ENCODE peak calls at places on chromosomes 5 and 9, in four cellular contexts. Z is GM20000, N is stomach, S is lower leg skin. X is an unnamed sample.

GRCh38 chr5:73968729-73969128 is 342.7 kb downstream of the ARHGEF28 start:
- DNase-seq in Z (no peak), S (no peak), N (no peak), X (no peak)

GRCh38 chr5:132827943-132828673 is 2.3 kb downstream of the SHROOM1 start:
- DNase-seq in S (no peak), N (no peak), Z (peak), X (no peak)

GRCh38 chr5:31824886-31825774 is 186.2 kb downstream of the PDZD2 start:
- DNase-seq in S (no peak), N (peak), Z (peak), X (no peak)

GRCh38 chr9:19404278-19405075 is 4.3 kb upstream of the ACER2 start:
- DNase-seq in S (no peak), N (peak), Z (no peak), X (no peak)

GRCh38 chr5:53090229-53090628 is 19.3 kb downstream of the MOCS2 start:
- DNase-seq in S (no peak), N (no peak), Z (no peak), X (no peak)

GRCh38 chr5:141732417-141732816 is 50.4 kb upstream of the ARAP3 start:
- DNase-seq in Z (no peak), N (no peak), S (no peak), X (no peak)

GRCh38 chr5:161851691-161852299 is 3.9 kb downstream of the GABRA1 start:
- DNase-seq in Z (no peak), S (no peak), N (no peak), X (no peak)

GRCh38 chr9:35746583-35746982 is 2.4 kb downstream of the GBA2 start:
- DNase-seq in Z (no peak), S (no peak), N (no peak), X (no peak)

GRCh38 chr5:60929024-60929423 is 15.8 kb downstream of the ERCC8 start:
- DNase-seq in S (no peak), N (no peak), Z (no peak), X (no peak)

GRCh38 chr9:113996531-113997001 is 81.5 kb downstream of the AMBP start:
- DNase-seq in N (peak), Z (no peak), S (peak), X (no peak)

GRCh38 chr5:124754206-124754927 is 7.9 kb upstream of the ZNF608 start:
- DNase-seq in Z (no peak), N (no peak), S (no peak), X (no peak)

GRCh38 chr9:92151691-92152393 is 36.6 kb upstream of the SPTLC1 start:
- DNase-seq in N (no peak), Z (no peak), S (no peak), X (no peak)

GRCh38 chr5:151082274-151082902 is 1.6 kb upstream of the TNIP1 start:
- DNase-seq in S (no peak), N (no peak), Z (no peak), X (no peak)

GRCh38 chr9:77018058-77019009 is 1.1 kb upstream of the FOXB2 start:
- DNase-seq in S (no peak), Z (no peak), N (no peak), X (no peak)

GRCh38 chr9:116741106-116741740 is 54.1 kb downstream of the TRIM32 start:
- DNase-seq in N (no peak), Z (no peak), S (no peak), X (no peak)

GRCh38 chr9:130938652-130939404 is at the start of gene FIBCD1:
- DNase-seq in N (no peak), Z (peak), S (no peak), X (no peak)

GRCh38 chr5:133546500-133546899 is 65.8 kb downstream of the FSTL4 start:
- DNase-seq in S (no peak), Z (no peak), N (no peak), X (no peak)

GRCh38 chr9:36535106-36535505 is 37.6 kb upstream of the MELK start:
- DNase-seq in S (no peak), Z (no peak), N (no peak), X (no peak)

GRCh38 chr9:90827181-90827866 is 25.7 kb downstream of the SYK start:
- DNase-seq in N (no peak), Z (peak), S (no peak), X (no peak)

GRCh38 chr9:135502168-135502872 is 1.8 kb downstream of the MRPS2 start:
- DNase-seq in N (no peak), S (no peak), Z (no peak), X (no peak)

GRCh38 chr9:129812385-129812784 is 9.4 kb downstream of the TOR1B start:
- DNase-seq in N (no peak), Z (no peak), S (no peak), X (no peak)

GRCh38 chr5:95526871-95527270 is 27.9 kb downstream of the SKIC3 start:
- DNase-seq in S (no peak), N (no peak), Z (no peak), X (no peak)

GRCh38 chr9:118331622-118332045 is 627.4 kb downstream of the TLR4 start:
- DNase-seq in S (no peak), N (no peak), Z (no peak), X (no peak)

GRCh38 chr5:66273131-66273530 is 129.0 kb downstream of the SREK1 start:
- DNase-seq in Z (no peak), N (no peak), S (no peak), X (no peak)

GRCh38 chr5:127076730-127077129 is 3.4 kb upstream of the C5orf63 start:
- DNase-seq in S (no peak), Z (no peak), N (no peak), X (no peak)

GRCh38 chr5:38472541-38472940 is 83.9 kb downstream of the LIFR start:
- DNase-seq in S (no peak), Z (no peak), N (no peak), X (no peak)

GRCh38 chr9:121071356-121071755 is 3.4 kb upstream of the CNTRL start:
- DNase-seq in Z (no peak), S (no peak), N (no peak), X (no peak)

GRCh38 chr9:121074370-121075250 is at the start of gene CNTRL:
- DNase-seq in N (peak), Z (peak), S (peak), X (peak)

GRCh38 chr9:121073038-121073437 is 1.7 kb upstream of the CNTRL start:
- DNase-seq in Z (no peak), S (peak), N (peak), X (no peak)

DNA sequence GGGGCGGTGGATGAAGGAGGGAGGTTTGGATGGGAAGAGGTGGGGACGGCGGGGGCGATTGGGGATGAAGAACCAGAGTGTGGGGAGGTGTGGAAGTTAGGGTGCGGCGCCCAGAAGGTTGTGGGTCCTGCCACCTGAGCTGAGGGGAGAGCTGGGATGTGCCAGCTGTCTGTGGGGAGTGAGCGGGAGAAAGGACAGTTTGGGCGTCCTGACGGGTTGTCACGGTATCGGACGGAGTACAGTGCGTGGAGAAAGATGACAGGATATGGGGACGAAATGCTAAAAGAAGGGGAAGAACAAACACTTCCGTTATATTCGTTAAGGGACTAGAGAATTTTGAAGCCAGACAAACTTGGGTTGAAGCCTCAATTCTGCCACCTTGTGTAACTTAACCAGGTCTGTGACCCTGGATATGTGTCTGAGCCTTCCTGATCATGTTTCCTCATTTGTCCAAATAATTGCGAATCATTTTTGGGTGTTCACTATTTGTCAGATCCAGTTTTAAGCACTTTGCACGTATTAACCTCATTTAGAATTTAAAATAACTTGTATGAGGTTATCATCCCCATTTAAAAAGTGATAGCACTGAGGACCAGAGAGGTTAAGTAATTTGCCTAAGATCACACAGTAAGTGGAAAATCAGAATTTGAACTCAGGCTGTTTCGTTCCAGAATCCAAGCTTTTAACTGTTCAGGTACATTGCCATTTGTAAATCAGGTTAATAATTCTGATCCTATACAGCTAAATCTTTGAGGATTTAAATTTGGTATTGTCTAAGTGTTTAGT is 689 bp downstream of the CNTRL start:
- DNase-seq in N (no peak), S (no peak), Z (peak), X (no peak)
- TF ChIP-seq CTCF in N (no peak), S (no peak), Z (no peak), X (no peak)

GRCh38 chr5:84092738-84093137 is 291.9 kb downstream of the EDIL3 start:
- DNase-seq in N (no peak), Z (no peak), S (no peak), X (no peak)
- TF ChIP-seq CTCF in N (no peak), Z (no peak), S (no peak), X (no peak)

GRCh38 chr9:107487521-107488399 is 1.8 kb downstream of the KLF4 start:
- DNase-seq in S (peak), N (peak), Z (peak), X (peak)
- TF ChIP-seq CTCF in S (no peak), N (peak), Z (peak), X (peak)

GRCh38 chr5:586751-587285 is 25.3 kb upstream of the CEP72 start:
- DNase-seq in N (peak), Z (no peak), S (peak), X (no peak)
- TF ChIP-seq CTCF in N (no peak), Z (no peak), S (no peak), X (peak)

GRCh38 chr5:178069909-178070308 is 43.4 kb upstream of the N4BP3 start:
- DNase-seq in Z (no peak), S (no peak), N (no peak), X (no peak)
- TF ChIP-seq CTCF in Z (peak), S (no peak), N (no peak), X (peak)

X was measured in type B pancreatic cell.